ENCODE peak calls at places on chromosomes 6 and 20, in six cellular contexts. One of them, this sample, is unnamed.

GRCh38 chr6:14966111-14966901 is 279.6 kb upstream of the JARID2 start:
- DNase-seq in K562: no peak
- DNase-seq in CD8-positive, alpha-beta T cell: no peak
- DNase-seq in spleen: no peak
- DNase-seq in Peyer's patch: no peak
- DNase-seq in fibroblast of lung: no peak
- DNase-seq in this sample: no peak

GRCh38 chr6:119333707-119334295 is 15.8 kb downstream of the MAN1A1 start:
- DNase-seq in K562: no peak
- DNase-seq in CD8-positive, alpha-beta T cell: no peak
- DNase-seq in spleen: no peak
- DNase-seq in Peyer's patch: no peak
- DNase-seq in fibroblast of lung: no peak
- DNase-seq in this sample: peak; percentile 29

GRCh38 chr20:36878913-36879312 is 3.0 kb downstream of the TLDC2 start:
- DNase-seq in K562: no peak
- DNase-seq in CD8-positive, alpha-beta T cell: no peak
- DNase-seq in spleen: peak; percentile 55
- DNase-seq in Peyer's patch: no peak
- DNase-seq in fibroblast of lung: no peak
- DNase-seq in this sample: no peak

GRCh38 chr20:43431120-43431519 is 26.6 kb upstream of the SRSF6 start:
- DNase-seq in K562: no peak
- DNase-seq in CD8-positive, alpha-beta T cell: no peak
- DNase-seq in spleen: no peak
- DNase-seq in Peyer's patch: no peak
- DNase-seq in fibroblast of lung: peak; percentile 1
- DNase-seq in this sample: no peak

GRCh38 chr6:36340341-36340670 is 3.6 kb upstream of the BNIP5 start:
- DNase-seq in K562: no peak
- DNase-seq in CD8-positive, alpha-beta T cell: no peak
- DNase-seq in spleen: no peak
- DNase-seq in Peyer's patch: no peak
- DNase-seq in fibroblast of lung: no peak
- DNase-seq in this sample: no peak

GRCh38 chr6:139436521-139437348 is 62.3 kb upstream of the CITED2 start:
- DNase-seq in K562: no peak
- DNase-seq in CD8-positive, alpha-beta T cell: no peak
- DNase-seq in spleen: no peak
- DNase-seq in Peyer's patch: no peak
- DNase-seq in fibroblast of lung: no peak
- DNase-seq in this sample: no peak

GRCh38 chr20:42255820-42256219 is 637.6 kb upstream of the CHD6 start:
- DNase-seq in K562: no peak
- DNase-seq in CD8-positive, alpha-beta T cell: no peak
- DNase-seq in spleen: no peak
- DNase-seq in Peyer's patch: no peak
- DNase-seq in fibroblast of lung: no peak
- DNase-seq in this sample: no peak

GRCh38 chr20:24804481-24805206 is 144.4 kb upstream of the CST7 start:
- DNase-seq in K562: no peak
- DNase-seq in CD8-positive, alpha-beta T cell: no peak
- DNase-seq in spleen: peak; percentile 65
- DNase-seq in Peyer's patch: no peak
- DNase-seq in fibroblast of lung: no peak
- DNase-seq in this sample: no peak

GRCh38 chr6:134642217-134642616 is 307.7 kb downstream of the ALDH8A1 start:
- DNase-seq in K562: no peak
- DNase-seq in CD8-positive, alpha-beta T cell: no peak
- DNase-seq in spleen: no peak
- DNase-seq in Peyer's patch: peak; percentile 59
- DNase-seq in fibroblast of lung: peak; percentile 44
- DNase-seq in this sample: no peak

GRCh38 chr6:10746915-10747250 is 722 bp upstream of the TMEM14B start:
- DNase-seq in K562: no peak
- DNase-seq in CD8-positive, alpha-beta T cell: no peak
- DNase-seq in spleen: no peak
- DNase-seq in Peyer's patch: no peak
- DNase-seq in fibroblast of lung: no peak
- DNase-seq in this sample: no peak

GRCh38 chr20:37128803-37129202 is 33.0 kb upstream of the RBL1 start:
- DNase-seq in K562: no peak
- DNase-seq in CD8-positive, alpha-beta T cell: no peak
- DNase-seq in spleen: peak; percentile 25
- DNase-seq in Peyer's patch: no peak
- DNase-seq in fibroblast of lung: no peak
- DNase-seq in this sample: no peak

GRCh38 chr6:136767583-136768307 is 24.5 kb downstream of the MAP3K5 start:
- DNase-seq in K562: no peak
- DNase-seq in CD8-positive, alpha-beta T cell: no peak
- DNase-seq in spleen: no peak
- DNase-seq in Peyer's patch: no peak
- DNase-seq in fibroblast of lung: peak; percentile 34
- DNase-seq in this sample: no peak

GRCh38 chr6:136764522-136764993 is 27.7 kb downstream of the MAP3K5 start:
- DNase-seq in K562: no peak
- DNase-seq in CD8-positive, alpha-beta T cell: no peak
- DNase-seq in spleen: no peak
- DNase-seq in Peyer's patch: no peak
- DNase-seq in fibroblast of lung: no peak
- DNase-seq in this sample: peak; percentile 47

GRCh38 chr6:136769759-136770158 is 22.5 kb downstream of the MAP3K5 start:
- DNase-seq in K562: no peak
- DNase-seq in CD8-positive, alpha-beta T cell: no peak
- DNase-seq in spleen: no peak
- DNase-seq in Peyer's patch: no peak
- DNase-seq in fibroblast of lung: no peak
- DNase-seq in this sample: no peak

GRCh38 chr6:136766274-136766673 is 26.0 kb downstream of the MAP3K5 start:
- DNase-seq in K562: no peak
- DNase-seq in CD8-positive, alpha-beta T cell: no peak
- DNase-seq in spleen: no peak
- DNase-seq in Peyer's patch: no peak
- DNase-seq in fibroblast of lung: no peak
- DNase-seq in this sample: no peak

GRCh38 chr6:136767103-136767502 is 25.2 kb downstream of the MAP3K5 start:
- DNase-seq in K562: no peak
- DNase-seq in CD8-positive, alpha-beta T cell: no peak
- DNase-seq in spleen: no peak
- DNase-seq in Peyer's patch: no peak
- DNase-seq in fibroblast of lung: no peak
- DNase-seq in this sample: no peak
- H3K27ac ChIP-seq in K562: peak overlapping the region; percentile 3
- H3K27ac ChIP-seq in CD8-positive, alpha-beta T cell: no peak overlapping the region
- H3K27ac ChIP-seq in spleen: peak overlapping the region; percentile 63
- H3K27ac ChIP-seq in Peyer's patch: no peak overlapping the region
- H3K27ac ChIP-seq in fibroblast of lung: no peak overlapping the region
- H3K27ac ChIP-seq in this sample: peak overlapping the region; percentile 27

DNA sequence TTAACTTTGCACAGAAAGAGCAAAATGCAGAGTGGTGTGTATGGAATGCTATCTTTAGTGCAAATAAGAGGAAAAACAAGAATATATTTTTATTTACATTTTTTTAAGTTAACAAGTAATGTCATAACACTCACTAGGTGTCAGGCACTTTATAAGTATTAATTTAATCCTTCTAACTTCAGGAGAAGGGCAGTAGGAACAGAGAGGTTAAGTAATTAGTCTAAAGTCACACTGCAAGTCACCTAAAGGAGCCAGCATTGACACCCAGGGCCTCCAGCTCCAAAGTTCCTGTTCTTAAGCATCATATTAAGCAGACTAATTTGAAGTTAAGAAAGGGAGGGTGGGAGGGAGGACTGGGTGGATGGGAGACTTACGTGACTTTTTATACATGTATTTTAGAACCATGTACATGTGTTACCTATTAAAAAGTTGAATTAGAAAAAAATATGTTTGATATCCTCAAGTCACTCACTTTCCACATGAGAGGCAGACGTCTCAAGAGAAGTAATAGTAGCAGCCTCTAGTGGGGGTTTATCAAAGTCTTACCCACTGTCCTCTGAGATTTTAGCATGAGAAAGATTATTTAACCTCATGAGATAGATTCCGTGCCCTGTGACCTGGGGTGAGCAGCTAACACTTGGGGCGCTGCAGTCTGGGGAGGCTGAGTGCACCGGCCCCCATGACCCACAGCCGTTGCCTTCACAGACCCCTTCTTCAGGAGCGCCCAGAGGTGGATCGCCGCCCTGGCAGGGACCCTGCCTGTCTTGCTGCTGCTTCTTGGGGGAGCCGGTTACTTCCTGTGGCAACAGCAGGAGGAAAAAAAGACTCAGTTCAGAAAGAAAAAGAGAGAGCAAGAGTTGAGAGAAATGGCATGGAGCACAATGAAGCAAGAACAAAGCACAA is 7.0 kb downstream of the BTN3A1 start:
- DNase-seq in K562: no peak
- DNase-seq in CD8-positive, alpha-beta T cell: no peak
- DNase-seq in spleen: no peak
- DNase-seq in Peyer's patch: no peak
- DNase-seq in fibroblast of lung: no peak
- DNase-seq in this sample: no peak
- H3K36me3 ChIP-seq in K562: no peaks in the 10 kb centered on the region
- H3K36me3 ChIP-seq in CD8-positive, alpha-beta T cell: peaks cover 63% of the 10 kb centered on the region
- H3K36me3 ChIP-seq in spleen: peaks cover 77% of the 10 kb centered on the region
- H3K36me3 ChIP-seq in Peyer's patch: peaks cover 69% of the 10 kb centered on the region
- H3K36me3 ChIP-seq in fibroblast of lung: peaks cover 18% of the 10 kb centered on the region
- H3K36me3 ChIP-seq in this sample: peaks cover 81% of the 10 kb centered on the region

GRCh38 chr20:10213526-10213925 is 5.1 kb upstream of the SNAP25 start:
- DNase-seq in K562: no peak
- DNase-seq in CD8-positive, alpha-beta T cell: no peak
- DNase-seq in spleen: no peak
- DNase-seq in Peyer's patch: no peak
- DNase-seq in fibroblast of lung: no peak
- DNase-seq in this sample: no peak
- H3K27me3 ChIP-seq in K562: no peaks in the 10 kb centered on the region
- H3K27me3 ChIP-seq in CD8-positive, alpha-beta T cell: peaks cover 6% of the 10 kb centered on the region
- H3K27me3 ChIP-seq in spleen: peaks cover 16% of the 10 kb centered on the region
- H3K27me3 ChIP-seq in Peyer's patch: peaks cover 10% of the 10 kb centered on the region
- H3K27me3 ChIP-seq in fibroblast of lung: peaks cover 4% of the 10 kb centered on the region
- H3K27me3 ChIP-seq in this sample: peaks cover 8% of the 10 kb centered on the region

GRCh38 chr6:163228041-163228440 is 186.5 kb upstream of the QKI start:
- DNase-seq in K562: no peak
- DNase-seq in CD8-positive, alpha-beta T cell: no peak
- DNase-seq in spleen: no peak
- DNase-seq in Peyer's patch: no peak
- DNase-seq in fibroblast of lung: no peak
- DNase-seq in this sample: no peak

GRCh38 chr6:163229050-163229449 is 185.5 kb upstream of the QKI start:
- DNase-seq in K562: no peak
- DNase-seq in CD8-positive, alpha-beta T cell: no peak
- DNase-seq in spleen: no peak
- DNase-seq in Peyer's patch: no peak
- DNase-seq in fibroblast of lung: no peak
- DNase-seq in this sample: no peak

GRCh38 chr6:163226836-163227485 is 187.6 kb upstream of the QKI start:
- DNase-seq in K562: no peak
- DNase-seq in CD8-positive, alpha-beta T cell: no peak
- DNase-seq in spleen: no peak
- DNase-seq in Peyer's patch: no peak
- DNase-seq in fibroblast of lung: no peak
- DNase-seq in this sample: no peak

GRCh38 chr6:163230901-163231300 is 183.6 kb upstream of the QKI start:
- DNase-seq in K562: no peak
- DNase-seq in CD8-positive, alpha-beta T cell: no peak
- DNase-seq in spleen: no peak
- DNase-seq in Peyer's patch: no peak
- DNase-seq in fibroblast of lung: no peak
- DNase-seq in this sample: no peak

DNA sequence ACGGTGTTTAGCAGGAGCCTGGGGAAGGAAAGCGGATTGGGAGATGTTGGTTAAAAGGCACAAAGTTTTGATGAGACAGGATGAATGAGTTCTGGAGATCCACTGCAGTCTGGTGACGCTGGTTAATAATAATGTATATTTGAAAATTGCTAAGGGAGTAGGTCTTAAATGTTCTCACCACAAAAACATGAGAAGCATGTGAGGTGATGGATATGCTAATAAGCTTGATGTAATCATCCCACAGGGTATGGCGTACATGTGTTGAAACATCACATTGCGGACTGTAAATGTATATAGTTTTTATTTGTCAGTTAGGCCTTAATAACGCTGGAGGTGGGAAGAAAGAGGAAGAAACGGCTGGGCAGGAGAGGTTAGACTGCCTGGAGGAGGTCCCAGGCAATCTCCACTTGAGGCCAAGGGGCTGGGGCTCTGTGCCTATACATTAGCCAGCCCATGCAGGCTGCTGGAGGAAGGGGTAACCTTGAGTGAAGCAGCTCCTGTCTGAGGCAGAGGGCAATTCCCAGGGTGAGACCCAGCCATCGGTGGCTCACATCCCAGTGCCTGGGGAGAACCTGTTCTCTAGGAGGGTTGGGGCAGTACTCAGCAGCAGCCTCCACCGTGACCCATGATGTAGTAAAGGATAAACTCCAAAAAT is 188.2 kb upstream of the QKI start:
- DNase-seq in K562: no peak
- DNase-seq in CD8-positive, alpha-beta T cell: no peak
- DNase-seq in spleen: no peak
- DNase-seq in Peyer's patch: no peak
- DNase-seq in fibroblast of lung: no peak
- DNase-seq in this sample: no peak
- H3K27ac ChIP-seq in K562: no peak overlapping the region
- H3K27ac ChIP-seq in CD8-positive, alpha-beta T cell: no peak overlapping the region
- H3K27ac ChIP-seq in spleen: no peak overlapping the region
- H3K27ac ChIP-seq in Peyer's patch: no peak overlapping the region
- H3K27ac ChIP-seq in fibroblast of lung: no peak overlapping the region
- H3K27ac ChIP-seq in this sample: no peak overlapping the region

DNA sequence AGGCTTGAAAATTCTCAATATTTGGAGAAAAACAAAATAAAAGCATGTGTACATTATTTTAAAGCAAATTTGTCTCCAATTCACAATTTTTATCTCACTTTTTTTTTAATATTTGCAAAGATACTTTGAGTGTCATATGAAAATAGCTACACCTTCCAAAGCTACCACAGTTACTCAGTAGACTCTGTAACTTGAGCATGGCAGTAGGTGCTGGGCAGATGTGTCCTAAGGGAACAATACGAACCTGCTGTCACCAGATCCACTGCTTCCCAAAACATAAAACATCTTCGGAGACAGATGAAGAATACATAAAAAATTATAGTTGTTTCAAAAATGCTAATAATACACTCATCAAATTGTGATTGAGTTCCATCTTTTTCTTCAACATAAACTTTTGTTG is 10.6 kb downstream of the WDR27 start:
- DNase-seq in K562: no peak
- DNase-seq in CD8-positive, alpha-beta T cell: no peak
- DNase-seq in spleen: no peak
- DNase-seq in Peyer's patch: no peak
- DNase-seq in fibroblast of lung: no peak
- DNase-seq in this sample: no peak
- H3K36me3 ChIP-seq in K562: peaks cover 31% of the 10 kb centered on the region
- H3K36me3 ChIP-seq in CD8-positive, alpha-beta T cell: no peaks in the 10 kb centered on the region
- H3K36me3 ChIP-seq in spleen: peaks cover 22% of the 10 kb centered on the region
- H3K36me3 ChIP-seq in Peyer's patch: peaks cover 5% of the 10 kb centered on the region
- H3K36me3 ChIP-seq in fibroblast of lung: no peaks in the 10 kb centered on the region
- H3K36me3 ChIP-seq in this sample: no peaks in the 10 kb centered on the region

This sample was measured in CD4-positive, alpha-beta memory T cell.